ENCODE peak calls at places on chromosomes 1 and 21, in four cellular contexts. B is SK-N-SH, I is HCT116, T is HepG2. Q is an unnamed sample.

GRCh38 chr1:226706664-226707063 is 32.4 kb downstream of the ITPKB start:
- DNase-seq in B (peak; percentile 57), I (no peak), T (no peak), Q (no peak)

GRCh38 chr1:196143602-196144342 is 464.5 kb downstream of the KCNT2 start:
- DNase-seq in B (no peak), I (peak; percentile 24), T (no peak), Q (peak; percentile 6)

GRCh38 chr1:39928809-39929587 is 25.9 kb upstream of the MFSD2A start:
- DNase-seq in B (no peak), I (no peak), T (no peak), Q (no peak)

GRCh38 chr1:37995773-37996379 is 6.1 kb upstream of the SF3A3 start:
- DNase-seq in B (peak; percentile 86), I (no peak), T (no peak), Q (no peak)

GRCh38 chr1:184021666-184022198 is 15.8 kb downstream of the COLGALT2 start:
- DNase-seq in B (no peak), I (no peak), T (no peak), Q (peak; percentile 65)

GRCh38 chr1:229003233-229004031 is 267.5 kb upstream of the RAB4A start:
- DNase-seq in B (no peak), I (no peak), T (peak; percentile 92), Q (peak; percentile 32)

GRCh38 chr1:167663002-167663772 is 33.2 kb downstream of the RCSD1 start:
- DNase-seq in B (no peak), I (no peak), T (no peak), Q (no peak)

GRCh38 chr1:111161843-111162242 is 21.8 kb downstream of the CEPT1 start:
- DNase-seq in B (peak; percentile 50), I (no peak), T (no peak), Q (no peak)

GRCh38 chr1:23216771-23217420 is 406 bp downstream of the HTR1D start:
- DNase-seq in B (peak; percentile 89), I (no peak), T (no peak), Q (no peak)

DNA sequence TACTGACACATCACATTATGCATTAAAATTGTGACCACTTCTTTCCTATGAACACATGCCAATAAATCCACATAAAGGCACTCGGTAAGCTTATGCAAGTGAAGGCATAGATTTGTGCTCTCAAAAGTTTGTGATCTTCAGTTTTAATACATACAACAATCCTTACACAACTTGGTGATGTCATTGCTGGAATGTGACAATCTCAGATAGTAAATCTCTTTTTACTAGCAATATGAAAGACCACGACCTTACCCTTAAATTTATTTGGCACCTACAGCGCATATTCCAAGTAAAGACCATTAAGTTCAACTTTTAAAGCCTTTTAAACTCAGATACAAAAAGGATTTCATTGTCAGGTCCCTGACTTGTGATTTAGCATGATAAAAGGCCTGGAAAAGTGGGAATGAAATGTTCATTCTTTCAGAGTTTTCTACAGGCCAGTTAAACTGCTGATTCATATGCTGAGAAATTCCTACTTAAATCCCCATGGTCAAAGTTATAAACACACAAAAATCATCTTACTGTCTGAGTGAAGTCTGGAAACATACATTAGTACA is 157.4 kb downstream of the SIPA1L2 start:
- DNase-seq in B (no peak), I (no peak), T (no peak), Q (no peak)
- TF ChIP-seq JUND in B (peak; percentile 9), I (no peak), T (no peak), Q (no peak)

GRCh38 chr1:6048179-6048867 is 2.6 kb downstream of the KCNAB2 start:
- DNase-seq in B (peak; percentile 87), I (no peak), T (no peak), Q (no peak)
- TF ChIP-seq JUND in B (no peak), I (no peak), T (no peak), Q (no peak)

GRCh38 chr1:218242171-218242570 is 42.9 kb upstream of the RRP15 start:
- DNase-seq in B (no peak), I (peak; percentile 21), T (no peak), Q (no peak)
- TF ChIP-seq JUND in B (no peak), I (peak; percentile 57), T (no peak), Q (no peak)

GRCh38 chr21:16059981-16060380 is 330.2 kb downstream of the USP25 start:
- DNase-seq in B (no peak), I (no peak), T (no peak), Q (no peak)

GRCh38 chr21:16058896-16059295 is 329.1 kb downstream of the USP25 start:
- DNase-seq in B (no peak), I (no peak), T (no peak), Q (no peak)

GRCh38 chr21:16055012-16055411 is 325.2 kb downstream of the USP25 start:
- DNase-seq in B (no peak), I (no peak), T (no peak), Q (peak; percentile 52)
- TF ChIP-seq JUND in B (no peak), I (no peak), T (no peak), Q (no peak)

GRCh38 chr1:222239130-222239529 is 308.8 kb downstream of the HHIPL2 start:
- DNase-seq in B (no peak), I (no peak), T (no peak), Q (no peak)
- TF ChIP-seq JUND in B (no peak), I (no peak), T (no peak), Q (no peak)

GRCh38 chr21:34031835-34032370 is 41.5 kb upstream of the MRPS6 start:
- DNase-seq in B (no peak), I (no peak), T (peak; percentile 23), Q (no peak)

GRCh38 chr21:34024382-34024693 is 49.0 kb upstream of the MRPS6 start:
- DNase-seq in B (no peak), I (no peak), T (no peak), Q (no peak)

GRCh38 chr21:34027727-34028461 is 45.5 kb upstream of the MRPS6 start:
- DNase-seq in B (no peak), I (no peak), T (no peak), Q (no peak)

GRCh38 chr21:34034369-34035014 is 38.9 kb upstream of the MRPS6 start:
- DNase-seq in B (no peak), I (no peak), T (peak; percentile 43), Q (peak; percentile 33)

GRCh38 chr21:34029724-34030528 is 43.5 kb upstream of the MRPS6 start:
- DNase-seq in B (peak; percentile 56), I (peak; percentile 84), T (peak; percentile 23), Q (peak; percentile 55)
- TF ChIP-seq JUND in B (no peak), I (no peak), T (no peak), Q (no peak)

Q was measured in T47D.